ENCODE peak calls at places on chromosomes 7 and 10, in nine cellular contexts. V, T, X, S, E, K, H, G and N are unnamed samples.

GRCh38 chr7:131212114-131212513 is 115.6 kb upstream of the MKLN1 start:
- DNase-seq in V (no peak), T (no peak), X (no peak), S (no peak), E (peak), K (no peak), H (peak), G (no peak), N (no peak)

GRCh38 chr10:3523309-3524050 is 261.5 kb downstream of the KLF6 start:
- DNase-seq in V (no peak), T (no peak), X (no peak), S (no peak), E (no peak), K (no peak), H (no peak), G (no peak), N (no peak)

GRCh38 chr10:44926771-44927751 is 15.9 kb downstream of the TMEM72 start:
- DNase-seq in V (no peak), T (peak), X (no peak), S (peak), E (no peak), K (no peak), H (no peak), G (no peak), N (no peak)

GRCh38 chr7:157926107-157926506 is 589.3 kb downstream of the DNAJB6 start:
- DNase-seq in V (no peak), T (no peak), X (no peak), S (no peak), E (no peak), K (no peak), H (no peak), G (no peak), N (no peak)

GRCh38 chr10:101558671-101559595 is 29.1 kb downstream of the POLL start:
- DNase-seq in V (no peak), T (no peak), X (no peak), S (no peak), E (no peak), K (no peak), H (no peak), G (no peak), N (no peak)

GRCh38 chr10:36946598-36946997 is 178.8 kb upstream of the ANKRD30A start:
- DNase-seq in V (no peak), T (no peak), X (no peak), S (no peak), E (no peak), K (no peak), H (no peak), G (no peak), N (no peak)

GRCh38 chr7:11655163-11655562 is 176.8 kb downstream of the THSD7A start:
- DNase-seq in V (no peak), T (no peak), X (no peak), S (no peak), E (no peak), K (no peak), H (no peak), G (no peak), N (no peak)

GRCh38 chr7:37448637-37449331 is at the start of gene ELMO1:
- DNase-seq in V (no peak), T (peak), X (peak), S (peak), E (peak), K (peak), H (peak), G (peak), N (peak)

GRCh38 chr10:52483587-52483986 is 169.5 kb downstream of the DKK1 start:
- DNase-seq in V (no peak), T (no peak), X (no peak), S (no peak), E (no peak), K (no peak), H (no peak), G (no peak), N (no peak)

GRCh38 chr7:67842571-67842970 is 845.9 kb downstream of the TYW1 start:
- DNase-seq in V (no peak), T (no peak), X (no peak), S (no peak), E (no peak), K (no peak), H (no peak), G (no peak), N (no peak)

GRCh38 chr7:21886396-21886795 is 59.3 kb downstream of the CDCA7L start:
- DNase-seq in V (no peak), T (no peak), X (no peak), S (no peak), E (no peak), K (no peak), H (no peak), G (no peak), N (no peak)

GRCh38 chr7:106730021-106730420 is 69.1 kb upstream of the CCDC71L start:
- DNase-seq in V (no peak), T (peak), X (no peak), S (no peak), E (no peak), K (no peak), H (no peak), G (no peak), N (no peak)

GRCh38 chr10:119947325-119947724 is 54.8 kb downstream of the SEC23IP start:
- DNase-seq in V (peak), T (no peak), X (no peak), S (no peak), E (no peak), K (no peak), H (peak), G (no peak), N (no peak)

GRCh38 chr10:44400553-44400952 is 15.7 kb upstream of the CXCL12 start:
- DNase-seq in V (no peak), T (no peak), X (no peak), S (no peak), E (no peak), K (no peak), H (no peak), G (no peak), N (no peak)

GRCh38 chr7:34748244-34749039 is 90.4 kb downstream of the NPSR1 start:
- DNase-seq in V (no peak), T (peak), X (peak), S (no peak), E (no peak), K (peak), H (peak), G (peak), N (no peak)

GRCh38 chr7:16657656-16658279 is 11.8 kb downstream of the BZW2 start:
- DNase-seq in V (peak), T (peak), X (peak), S (no peak), E (no peak), K (peak), H (peak), G (peak), N (no peak)

GRCh38 chr7:67690700-67691099 is 694.1 kb downstream of the TYW1 start:
- DNase-seq in V (no peak), T (no peak), X (no peak), S (no peak), E (no peak), K (no peak), H (no peak), G (no peak), N (no peak)

GRCh38 chr7:10889266-10889898 is 84.3 kb upstream of the PHF14 start:
- DNase-seq in V (peak), T (peak), X (peak), S (no peak), E (no peak), K (peak), H (peak), G (no peak), N (peak)

GRCh38 chr10:132510174-132510611 is 27.4 kb upstream of the INPP5A start:
- DNase-seq in V (no peak), T (no peak), X (no peak), S (no peak), E (no peak), K (no peak), H (no peak), G (no peak), N (no peak)

GRCh38 chr7:4245135-4245865 is 436.8 kb upstream of the FOXK1 start:
- DNase-seq in V (no peak), T (no peak), X (no peak), S (no peak), E (no peak), K (no peak), H (no peak), G (no peak), N (no peak)

GRCh38 chr10:119461380-119461779 is 81.1 kb downstream of the RGS10 start:
- DNase-seq in V (no peak), T (no peak), X (peak), S (no peak), E (no peak), K (no peak), H (no peak), G (no peak), N (no peak)

DNA sequence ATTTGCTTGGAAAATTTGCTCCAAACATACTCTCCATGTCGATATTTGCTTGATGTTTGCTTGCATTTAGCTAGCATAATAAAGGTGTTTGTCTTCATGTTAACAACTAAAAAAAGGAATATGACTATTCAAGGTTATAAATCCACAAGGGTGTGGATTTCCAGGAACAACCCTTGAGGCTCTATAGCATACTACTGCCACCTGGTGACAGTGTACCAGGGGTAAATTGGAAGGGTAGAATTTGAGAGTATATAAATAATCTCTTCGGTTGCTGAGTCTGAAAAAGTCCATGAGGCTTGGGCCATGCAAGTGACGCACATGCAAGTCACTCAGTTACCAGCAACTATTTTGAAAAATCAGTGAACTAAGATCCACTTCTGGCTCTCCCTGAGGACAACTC is 68.4 kb downstream of the SLIT1 start:
- DNase-seq in V (no peak), T (no peak), X (peak), S (no peak), E (no peak), K (no peak), H (no peak), G (no peak), N (no peak)
- TF ChIP-seq CTCF in V (peak), T (peak), X (no peak), S (no peak), E (peak), K (peak), H (peak), G (peak), N (no peak)

GRCh38 chr10:123427386-123427785 is 238.8 kb upstream of the GPR26 start:
- DNase-seq in V (no peak), T (no peak), X (peak), S (no peak), E (no peak), K (no peak), H (no peak), G (no peak), N (no peak)

GRCh38 chr10:123428302-123428701 is 237.9 kb upstream of the GPR26 start:
- DNase-seq in V (no peak), T (no peak), X (no peak), S (no peak), E (no peak), K (no peak), H (no peak), G (no peak), N (no peak)

GRCh38 chr10:123434435-123435039 is 231.6 kb upstream of the GPR26 start:
- DNase-seq in V (no peak), T (no peak), X (no peak), S (no peak), E (no peak), K (no peak), H (no peak), G (no peak), N (no peak)

GRCh38 chr10:123433539-123433938 is 232.6 kb upstream of the GPR26 start:
- DNase-seq in V (no peak), T (no peak), X (no peak), S (no peak), E (no peak), K (no peak), H (no peak), G (no peak), N (no peak)

DNA sequence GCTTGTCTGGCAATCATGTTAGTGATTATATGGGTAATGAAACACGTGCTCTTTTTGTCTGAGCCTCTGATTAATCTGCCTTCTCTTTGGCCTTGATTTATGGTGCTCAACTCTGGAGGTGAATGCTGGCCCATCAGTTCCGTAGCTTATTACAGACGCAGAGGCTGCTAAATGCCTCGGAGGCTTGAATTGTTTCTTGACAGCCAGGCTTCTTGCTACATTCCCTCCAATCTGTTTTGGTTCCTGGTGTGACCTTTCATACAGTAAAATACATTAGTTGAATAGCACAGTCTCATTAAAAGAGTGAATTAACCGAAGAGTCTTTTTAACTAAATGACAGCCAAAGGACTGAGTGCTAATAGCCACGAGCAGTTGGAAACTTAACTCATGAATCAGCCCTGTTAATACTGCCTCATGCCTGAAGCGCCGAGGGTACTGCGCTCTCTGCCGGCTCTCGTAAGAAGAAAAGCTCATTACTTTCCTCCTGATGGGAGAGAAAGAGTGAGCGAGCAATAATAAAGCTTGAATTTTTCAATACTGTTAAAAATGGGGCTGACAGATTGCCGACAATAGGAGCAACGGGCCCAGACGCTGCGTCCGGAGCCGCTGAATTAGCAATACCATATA is 236.4 kb upstream of the GPR26 start:
- DNase-seq in V (no peak), T (peak), X (no peak), S (no peak), E (no peak), K (no peak), H (no peak), G (no peak), N (no peak)
- TF ChIP-seq CTCF in V (no peak), T (no peak), X (no peak), S (no peak), E (no peak), K (no peak), H (no peak), G (no peak), N (no peak)

DNA sequence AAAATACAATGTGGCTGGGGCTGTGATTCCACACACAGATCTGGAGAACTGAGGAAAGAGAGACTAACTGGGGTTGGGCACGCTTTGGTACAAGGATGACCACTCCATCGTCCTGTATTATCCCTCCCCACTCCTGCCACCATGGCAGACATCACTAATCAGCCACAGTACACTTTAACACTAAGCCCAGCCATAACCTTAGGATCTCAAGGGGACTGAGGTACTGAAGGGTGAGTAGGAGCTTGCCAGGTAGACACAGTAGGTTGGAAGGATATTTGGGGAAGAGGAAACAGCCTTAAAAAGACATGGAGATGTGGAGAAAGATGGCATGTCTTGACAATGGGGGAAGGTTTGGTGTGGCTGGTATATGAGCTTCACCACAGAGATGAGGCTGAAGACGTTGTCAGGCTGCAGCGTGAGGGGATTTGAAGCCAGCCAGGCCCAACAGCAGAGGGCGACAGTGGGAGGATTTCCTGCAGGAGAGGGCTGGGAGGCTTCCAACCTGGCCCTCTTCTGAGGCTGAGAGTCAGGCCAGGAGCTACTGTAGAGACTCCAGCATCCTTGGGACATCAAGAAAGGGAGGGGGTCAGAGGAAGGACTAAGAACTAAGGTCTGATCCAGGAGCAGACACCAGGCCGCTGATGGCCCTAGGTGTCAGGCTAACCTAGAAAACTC is 58.6 kb upstream of the COL13A1 start:
- DNase-seq in V (no peak), T (peak), X (no peak), S (no peak), E (peak), K (peak), H (peak), G (no peak), N (no peak)
- TF ChIP-seq CTCF in V (peak), T (peak), X (no peak), S (no peak), E (peak), K (no peak), H (peak), G (peak), N (no peak)

GRCh38 chr10:29858352-29859267 is 200.8 kb downstream of the JCAD start:
- DNase-seq in V (peak), T (peak), X (peak), S (no peak), E (peak), K (peak), H (peak), G (peak), N (no peak)
- TF ChIP-seq CTCF in V (peak), T (peak), X (peak), S (peak), E (peak), K (peak), H (peak), G (peak), N (no peak)